ENCODE peak calls at places on chromosomes 5 and 9, in five cellular contexts. I is SK-N-SH, E is endothelial cell of umbilical vein, J is prostate gland, P is GM23338. D is an unnamed sample. For H3K36me3, the result is how much of the 10 kb centered on the place peaks cover.

GRCh38 chr9:33489070-33489469 is 15.3 kb upstream of the NOL6 start:
- DNase-seq in I (no peak), J (no peak), P (no peak), E (no peak), D (no peak)

GRCh38 chr5:98977723-98978122 is 48.9 kb upstream of the CHD1 start:
- DNase-seq in J (peak), I (no peak), P (no peak), E (no peak), D (no peak)

GRCh38 chr5:75320341-75320740 is 16.7 kb upstream of the HMGCR start:
- DNase-seq in P (no peak), I (no peak), E (no peak), J (no peak), D (no peak)

GRCh38 chr5:669111-669841 is 23.9 kb downstream of the TPPP start:
- DNase-seq in E (peak), I (peak), P (peak), J (no peak), D (peak)

GRCh38 chr5:124744170-124744911 is 2.1 kb downstream of the ZNF608 start:
- DNase-seq in I (no peak), P (no peak), J (peak), E (peak), D (peak)

GRCh38 chr5:103060414-103060954 is 59.5 kb downstream of the GIN1 start:
- DNase-seq in P (peak), J (no peak), I (no peak), E (no peak), D (no peak)

GRCh38 chr9:27537027-27537435 is 7.4 kb upstream of the MOB3B start:
- DNase-seq in I (no peak), P (peak), E (no peak), J (no peak), D (no peak)

GRCh38 chr9:76400534-76401096 is 6.4 kb upstream of the RFK start:
- DNase-seq in E (no peak), J (no peak), P (no peak), I (no peak), D (no peak)

GRCh38 chr5:108681079-108681921 is 66.4 kb upstream of the FER start:
- DNase-seq in P (peak), J (peak), I (peak), E (peak), D (no peak)

GRCh38 chr9:134962998-134963364 is 45.3 kb upstream of the FCN1 start:
- DNase-seq in E (no peak), P (no peak), J (no peak), I (no peak), D (peak)

GRCh38 chr9:127767909-127768331 is 10.5 kb downstream of the SH2D3C start:
- DNase-seq in E (peak), I (peak), J (no peak), P (peak), D (no peak)

GRCh38 chr9:78326564-78326963 is 29.6 kb downstream of the PSAT1 start:
- DNase-seq in J (no peak), E (no peak), P (no peak), I (no peak), D (no peak)

DNA sequence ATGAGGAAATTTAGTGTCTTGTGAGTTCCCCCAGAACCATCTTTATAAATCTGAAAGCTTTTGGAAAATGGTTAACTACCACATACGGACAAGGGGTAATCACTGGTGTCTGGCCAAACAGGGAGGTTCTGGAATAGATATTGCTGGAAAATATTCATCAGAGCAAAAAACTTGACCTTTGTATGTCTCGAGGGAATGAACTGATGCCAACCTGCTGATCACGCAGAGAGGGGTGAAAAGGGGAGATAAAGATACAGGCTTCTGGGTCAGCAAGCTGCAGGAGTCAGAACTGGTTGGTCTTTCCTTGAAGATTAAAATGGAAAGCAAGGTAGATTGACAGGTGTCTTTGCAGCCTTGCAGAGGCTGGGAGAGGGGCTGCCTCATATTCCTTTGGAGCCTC is 35.5 kb downstream of the PSAT1 start:
- DNase-seq in P (no peak), I (no peak), J (no peak), E (no peak), D (no peak)
- H3K36me3 ChIP-seq in P (under half), I (under half), J (under half), E (under half), D (under half)

DNA sequence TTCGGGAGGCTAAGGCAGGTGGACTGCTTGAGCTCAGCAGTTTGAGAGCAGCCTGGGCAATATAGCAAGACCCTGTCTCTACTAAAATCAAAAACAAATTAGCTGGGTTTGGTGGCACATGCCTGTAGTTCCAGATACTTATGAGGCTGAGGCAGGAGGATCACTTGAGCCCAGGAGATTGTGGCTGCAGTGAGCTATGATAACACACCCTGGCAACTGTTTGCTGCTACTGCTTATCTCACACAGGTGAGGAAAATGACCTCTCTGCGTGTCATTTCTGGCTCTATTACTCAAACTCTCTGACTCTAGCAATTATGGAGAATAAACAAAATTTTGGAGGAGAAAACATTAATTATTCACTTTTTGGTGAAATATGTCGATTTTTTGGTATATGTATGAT is 45.3 kb upstream of the TMC1 start:
- DNase-seq in E (no peak), P (no peak), I (no peak), J (no peak), D (no peak)
- H3K27ac ChIP-seq in E (no peak), P (no peak), I (no peak), J (no peak), D (no peak)

GRCh38 chr9:20404192-20404813 is 218.0 kb downstream of the MLLT3 start:
- DNase-seq in E (no peak), P (no peak), I (no peak), J (no peak), D (no peak)
- TF ChIP-seq POLR2AphosphoS5 in E (no peak), P (no peak), I (no peak), J (no peak), D (no peak)

GRCh38 chr5:17261075-17261474 is 43.6 kb downstream of the BASP1 start:
- DNase-seq in I (no peak), J (no peak), E (no peak), P (no peak), D (no peak)
- H3K36me3 ChIP-seq in I (under half), J (under half), E (under half), P (under half), D (under half)